ENCODE peak calls at places on chromosomes 3 and 15, in eight cellular contexts. G is SIG-M5; Z is HT1080; Y is endothelial cell; D is ovary; K is nephron progenitor cell; W is stimulated activated naive B cell treated with anti-CD40 and anti-IgM and Interleukin-4, amounts not matched to agents 10 μg/mL and 1 μg/mL and 100 μg/mL, for 72 hours; M is mucosa of descending colon. J is an unnamed sample.

GRCh38 chr15:59885832-59886231 is 118.3 kb upstream of the FOXB1 start:
- DNase-seq in K (peak), Z (peak), D (no peak), Y (peak), W (no peak), G (no peak), M (no peak), J (no peak)

GRCh38 chr3:115673860-115674259 is 50.5 kb downstream of the GAP43 start:
- DNase-seq in D (no peak), W (no peak), M (no peak), Y (no peak), Z (no peak), G (no peak), K (no peak), J (no peak)

GRCh38 chr15:70566047-70566835 is 197.1 kb downstream of the UACA start:
- DNase-seq in Z (no peak), G (no peak), Y (peak), M (no peak), K (peak), D (no peak), W (no peak), J (no peak)

GRCh38 chr15:63973212-63974009 is 72.9 kb downstream of the DAPK2 start:
- DNase-seq in Z (no peak), D (no peak), G (no peak), M (no peak), K (no peak), Y (no peak), W (no peak), J (no peak)

GRCh38 chr3:175485436-175485835 is 626.3 kb downstream of the NAALADL2 start:
- DNase-seq in G (no peak), Z (no peak), D (no peak), M (no peak), Y (no peak), W (no peak), K (no peak), J (no peak)

GRCh38 chr3:120506828-120507774 is 56.3 kb upstream of the FSTL1 start:
- DNase-seq in G (no peak), M (no peak), K (peak), Z (peak), D (peak), W (no peak), Y (peak), J (no peak)

GRCh38 chr3:41575754-41576153 is 376.4 kb downstream of the CTNNB1 start:
- DNase-seq in W (no peak), K (no peak), Y (no peak), G (no peak), M (no peak), Z (no peak), D (no peak), J (peak)

GRCh38 chr3:120102674-120103073 is 8.4 kb upstream of the GSK3B start:
- DNase-seq in K (no peak), Y (no peak), W (no peak), Z (no peak), D (no peak), G (no peak), M (no peak), J (no peak)

GRCh38 chr3:21654662-21655061 is 96.3 kb downstream of the ZNF385D start:
- DNase-seq in W (no peak), G (no peak), M (no peak), Z (peak), D (no peak), Y (no peak), K (no peak), J (no peak)